ENCODE peak calls at places on chromosomes 3 and 15, in five cellular contexts. D, C, M, T and N are unnamed samples.

GRCh38 chr3:25945366-25945765 is 155.5 kb downstream of the OXSM start:
- DNase-seq in D (no peak), C (no peak), M (no peak), T (no peak), N (no peak)

GRCh38 chr3:194536883-194537637 is 50.3 kb upstream of the ATP13A3 start:
- DNase-seq in D (peak), C (peak), M (no peak), T (no peak), N (no peak)

GRCh38 chr3:168249539-168250414 is 154.1 kb upstream of the GOLIM4 start:
- DNase-seq in D (peak), C (peak), M (no peak), T (no peak), N (peak)

GRCh38 chr3:141326626-141327025 is 41.7 kb upstream of the ZBTB38 start:
- DNase-seq in D (no peak), C (no peak), M (no peak), T (no peak), N (no peak)

GRCh38 chr15:68301300-68301699 is 23.8 kb downstream of the FEM1B start:
- DNase-seq in D (no peak), C (no peak), M (no peak), T (no peak), N (peak)

GRCh38 chr15:41286665-41287333 is 45.6 kb downstream of the OIP5 start:
- DNase-seq in D (no peak), C (no peak), M (no peak), T (no peak), N (no peak)

GRCh38 chr15:82062479-82062878 is 16.7 kb upstream of the MEX3B start:
- DNase-seq in D (no peak), C (no peak), M (no peak), T (no peak), N (no peak)

GRCh38 chr3:24377218-24377993 is 117.2 kb downstream of the THRB start:
- DNase-seq in D (no peak), C (no peak), M (no peak), T (no peak), N (no peak)

DNA sequence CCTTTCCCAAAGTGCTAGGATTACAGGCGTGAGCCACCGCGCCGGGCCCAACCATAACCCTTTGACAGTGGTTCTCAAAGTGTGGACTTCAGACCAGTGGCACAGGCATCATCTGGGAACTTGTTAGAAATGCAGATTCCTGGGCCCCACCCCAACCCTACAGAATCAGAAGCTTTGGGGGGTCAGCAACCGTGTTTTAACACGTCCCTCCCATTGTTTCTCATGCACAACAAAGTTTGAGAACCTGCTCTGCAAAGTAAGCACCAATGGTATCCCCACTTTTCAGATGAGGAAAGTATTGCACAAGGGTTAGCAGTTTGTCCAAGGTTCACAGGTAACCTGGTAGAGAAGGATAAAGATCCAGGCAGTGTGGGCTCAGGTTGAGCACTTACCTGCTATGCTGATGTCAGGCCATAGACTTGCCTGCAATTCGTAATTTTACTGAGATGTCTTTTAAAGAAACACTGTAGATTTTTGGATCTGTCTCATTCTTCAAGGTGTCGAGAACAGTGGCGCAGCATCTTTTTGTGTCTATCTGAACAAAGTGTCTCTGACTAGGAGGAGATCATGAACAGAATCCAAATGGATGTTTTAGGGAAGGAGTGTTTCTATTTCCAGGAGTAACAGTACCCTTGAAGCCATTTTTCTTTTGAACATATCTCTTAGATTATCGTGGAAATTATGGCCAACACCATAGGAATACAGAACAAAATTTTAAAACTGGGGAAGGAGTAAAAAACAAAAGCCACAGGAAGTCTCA is 2.5 kb downstream of the GXYLT2 start:
- DNase-seq in D (peak), C (no peak), M (no peak), T (no peak), N (no peak)
- TF ChIP-seq FOXM1 in D (no peak), C (no peak), M (no peak), T (no peak), N (no peak)

GRCh38 chr15:75695634-75696302 is 16.9 kb downstream of the CSPG4 start:
- DNase-seq in D (no peak), C (no peak), M (no peak), T (no peak), N (no peak)

GRCh38 chr15:75694241-75695182 is 18.1 kb downstream of the CSPG4 start:
- DNase-seq in D (peak), C (peak), M (peak), T (no peak), N (peak)

GRCh38 chr15:75696303-75696657 is 16.4 kb downstream of the CSPG4 start:
- DNase-seq in D (no peak), C (no peak), M (no peak), T (no peak), N (no peak)

GRCh38 chr15:75693501-75694240 is 19.0 kb downstream of the CSPG4 start:
- DNase-seq in D (no peak), C (no peak), M (peak), T (no peak), N (no peak)

DNA sequence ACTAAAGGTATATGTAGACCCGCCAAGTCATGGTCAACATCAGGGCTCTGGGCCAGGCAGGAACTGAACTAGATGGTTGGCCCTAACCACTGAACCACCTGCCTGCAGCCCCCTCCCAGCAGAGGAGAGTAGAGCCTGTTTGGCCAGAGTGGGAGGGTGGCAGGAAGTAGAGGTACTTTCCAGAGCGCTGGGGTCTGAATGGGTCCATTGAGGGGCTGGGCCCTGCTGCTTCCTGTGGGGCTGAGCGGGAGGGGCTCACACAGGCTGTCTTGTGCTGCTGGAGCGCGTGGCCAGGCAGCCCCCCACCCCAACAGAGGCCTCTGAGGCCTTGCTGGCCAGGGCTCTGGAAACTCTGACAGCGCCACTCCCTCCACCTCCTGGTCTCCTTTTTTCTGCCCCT is 17.4 kb downstream of the CSPG4 start:
- DNase-seq in D (no peak), C (no peak), M (no peak), T (no peak), N (no peak)
- TF ChIP-seq FOXM1 in D (no peak), C (no peak), M (no peak), T (no peak), N (no peak)

GRCh38 chr3:157174265-157174615 is 14.3 kb upstream of the CCNL1 start:
- DNase-seq in D (no peak), C (no peak), M (no peak), T (no peak), N (no peak)
- TF ChIP-seq FOXM1 in D (no peak), C (no peak), M (no peak), T (no peak), N (no peak)

DNA sequence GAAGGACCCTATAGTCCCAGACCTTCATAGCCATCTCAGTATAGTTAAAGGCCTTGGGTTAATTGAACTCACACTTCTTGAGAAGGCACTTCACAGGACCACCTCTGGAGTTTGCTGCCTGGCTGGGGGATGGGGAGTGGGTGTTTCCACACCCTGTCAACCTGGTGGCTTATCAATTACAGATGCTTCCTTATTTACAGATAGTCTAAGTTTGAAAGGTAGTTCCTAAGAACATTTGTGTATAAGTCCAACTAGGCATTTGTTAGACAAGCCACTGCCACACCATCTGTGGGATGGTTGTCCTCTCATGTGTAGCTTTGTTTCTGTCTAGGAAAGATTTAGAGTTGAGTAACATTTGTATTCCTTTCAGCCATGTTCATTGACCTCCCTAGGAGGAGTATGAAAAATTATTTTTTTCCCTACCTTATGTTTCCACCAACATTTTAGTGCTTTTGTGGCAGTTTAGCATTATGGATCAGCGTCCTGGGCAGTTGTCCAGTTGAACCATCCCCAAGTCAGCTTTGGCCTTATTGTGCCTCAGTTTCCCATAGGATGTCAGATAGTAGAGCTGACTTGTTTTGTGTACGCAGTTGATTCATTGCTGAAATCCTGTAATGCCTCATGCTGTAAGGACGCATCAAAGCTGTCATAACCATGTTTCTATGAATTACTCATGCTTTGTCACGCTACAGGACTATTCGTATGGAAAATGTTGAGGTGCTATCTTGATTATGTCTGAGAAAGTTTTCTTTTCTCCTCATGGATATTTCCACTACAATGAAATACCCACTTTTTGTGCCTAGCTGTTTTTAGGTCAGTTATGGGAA is 21.2 kb upstream of the SIAH2 start:
- DNase-seq in D (no peak), C (no peak), M (no peak), T (no peak), N (no peak)
- TF ChIP-seq FOXM1 in D (no peak), C (no peak), M (no peak), T (peak), N (no peak)

GRCh38 chr3:10468611-10469354 is 36.6 kb downstream of the ATP2B2 start:
- DNase-seq in D (no peak), C (peak), M (no peak), T (no peak), N (no peak)

GRCh38 chr3:10471337-10471721 is 34.1 kb downstream of the ATP2B2 start:
- DNase-seq in D (no peak), C (no peak), M (no peak), T (no peak), N (no peak)

GRCh38 chr3:10469406-10470119 is 35.8 kb downstream of the ATP2B2 start:
- DNase-seq in D (no peak), C (peak), M (no peak), T (no peak), N (no peak)

GRCh38 chr3:10470120-10470665 is 35.2 kb downstream of the ATP2B2 start:
- DNase-seq in D (no peak), C (no peak), M (no peak), T (no peak), N (no peak)

DNA sequence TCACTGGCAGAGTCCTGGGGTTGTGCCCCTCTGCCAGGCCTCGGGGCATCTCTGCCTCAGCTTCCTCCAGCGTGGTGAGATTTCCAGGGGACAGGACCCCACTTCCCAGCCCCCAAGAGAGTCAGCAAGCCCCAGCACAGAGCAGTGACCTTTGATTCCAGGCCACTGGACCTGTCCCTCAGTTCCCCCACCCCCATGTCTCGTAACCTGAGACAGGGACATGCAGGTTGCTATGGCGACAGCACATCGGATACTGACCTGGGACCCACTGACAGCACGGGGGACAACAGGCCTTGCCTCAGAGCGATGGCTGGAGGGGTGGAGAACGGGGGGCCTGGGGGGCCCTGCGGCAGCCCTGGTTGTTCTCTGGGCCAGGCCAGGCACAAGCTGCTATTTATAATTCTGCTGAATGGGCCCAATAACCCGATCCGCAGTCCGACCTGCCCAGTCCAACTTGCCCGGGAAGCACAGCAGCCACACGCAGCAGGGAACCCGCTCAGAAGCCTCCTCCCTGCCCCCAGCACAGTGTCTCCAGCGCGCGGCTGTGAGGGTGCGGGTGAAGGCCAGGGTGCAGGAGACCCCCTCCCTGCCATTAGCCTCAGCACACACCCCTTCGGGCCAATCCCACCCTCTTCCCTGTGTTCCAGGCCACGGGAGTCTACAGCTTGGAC is 34.6 kb downstream of the ATP2B2 start:
- DNase-seq in D (peak), C (peak), M (peak), T (no peak), N (no peak)
- TF ChIP-seq FOXM1 in D (no peak), C (no peak), M (no peak), T (no peak), N (no peak)

GRCh38 chr3:67015702-67016500 is 17.8 kb downstream of the KBTBD8 start:
- DNase-seq in D (no peak), C (no peak), M (no peak), T (no peak), N (no peak)

GRCh38 chr3:67018789-67019525 is 20.9 kb downstream of the KBTBD8 start:
- DNase-seq in D (no peak), C (no peak), M (no peak), T (no peak), N (no peak)

GRCh38 chr3:67018105-67018788 is 20.1 kb downstream of the KBTBD8 start:
- DNase-seq in D (no peak), C (no peak), M (peak), T (no peak), N (peak)

GRCh38 chr3:67016522-67017080 is 18.5 kb downstream of the KBTBD8 start:
- DNase-seq in D (no peak), C (no peak), M (no peak), T (no peak), N (no peak)

GRCh38 chr3:67017211-67017610 is 19.1 kb downstream of the KBTBD8 start:
- DNase-seq in D (peak), C (peak), M (peak), T (no peak), N (no peak)
- TF ChIP-seq FOXM1 in D (no peak), C (no peak), M (no peak), T (no peak), N (no peak)

GRCh38 chr3:37071921-37072320 is 78.6 kb downstream of the MLH1 start:
- DNase-seq in D (no peak), C (no peak), M (no peak), T (no peak), N (no peak)

GRCh38 chr3:37075955-37076354 is 82.6 kb downstream of the MLH1 start:
- DNase-seq in D (no peak), C (no peak), M (no peak), T (no peak), N (no peak)

GRCh38 chr3:37072892-37073291 is 79.6 kb downstream of the MLH1 start:
- DNase-seq in D (no peak), C (no peak), M (no peak), T (no peak), N (no peak)

GRCh38 chr3:37074178-37074577 is 80.9 kb downstream of the MLH1 start:
- DNase-seq in D (no peak), C (no peak), M (no peak), T (no peak), N (no peak)
- TF ChIP-seq FOXM1 in D (no peak), C (no peak), M (no peak), T (no peak), N (no peak)

GRCh38 chr15:101062063-101062462 is 142.9 kb downstream of the LRRK1 start:
- DNase-seq in D (no peak), C (no peak), M (no peak), T (no peak), N (no peak)

GRCh38 chr15:101063212-101063611 is 144.1 kb downstream of the LRRK1 start:
- DNase-seq in D (no peak), C (no peak), M (no peak), T (no peak), N (no peak)

GRCh38 chr15:101063891-101064794 is 145.0 kb downstream of the LRRK1 start:
- DNase-seq in D (peak), C (peak), M (no peak), T (no peak), N (no peak)

GRCh38 chr15:101060576-101061551 is 141.7 kb downstream of the LRRK1 start:
- DNase-seq in D (no peak), C (no peak), M (no peak), T (no peak), N (no peak)

GRCh38 chr15:101062471-101063171 is 143.5 kb downstream of the LRRK1 start:
- DNase-seq in D (no peak), C (no peak), M (no peak), T (peak), N (no peak)
- TF ChIP-seq FOXM1 in D (no peak), C (no peak), M (no peak), T (no peak), N (no peak)